ENCODE peak calls at places on chromosomes 3 and 15, in six cellular contexts. C is neuronal stem cell; P is stimulated activated CD4-positive, alpha-beta T cell treated with anti-CD3 and anti-CD28 coated beads, Interleukin-12 subunit alpha, Interleukin-12 subunit beta, amount 100 ng/mL, for 48 hours; H is NCI-H1694; S is cardiac fibroblast; M is mesothelial cell of epicardium. R is an unnamed sample.

GRCh38 chr3:194203482-194204035 is 67.6 kb downstream of the HES1 start:
- DNase-seq in M (no peak), S (no peak), C (no peak), P (peak; percentile 20), H (no peak), R (no peak)

GRCh38 chr3:196793224-196793623 is 53.6 kb downstream of the PAK2 start:
- DNase-seq in H (no peak), M (no peak), C (no peak), S (peak; percentile 90), P (no peak), R (peak; percentile 80)

GRCh38 chr3:85304360-85304964 is 345.7 kb downstream of the CADM2 start:
- DNase-seq in C (no peak), S (peak; percentile 1), M (no peak), P (no peak), H (no peak), R (peak; percentile 8)

GRCh38 chr3:3714572-3714971 is 84.7 kb upstream of the LRRN1 start:
- DNase-seq in H (no peak), M (no peak), P (no peak), S (no peak), C (no peak), R (no peak)

GRCh38 chr3:55852326-55852725 is 365.2 kb upstream of the WNT5A start:
- DNase-seq in P (no peak), S (no peak), C (no peak), M (no peak), H (no peak), R (no peak)

GRCh38 chr3:20104167-20104661 is 64.0 kb downstream of the KAT2B start:
- DNase-seq in P (peak; percentile 27), H (no peak), C (no peak), S (no peak), M (no peak), R (no peak)

GRCh38 chr3:10645800-10646199 is 140.4 kb upstream of the ATP2B2 start:
- DNase-seq in C (no peak), P (no peak), S (no peak), H (no peak), M (no peak), R (no peak)

GRCh38 chr3:109362823-109363222 is 25.5 kb upstream of the DPPA4 start:
- DNase-seq in P (no peak), C (no peak), M (no peak), H (no peak), S (no peak), R (no peak)

GRCh38 chr3:193987186-193987585 is 148.8 kb upstream of the HES1 start:
- DNase-seq in P (no peak), C (no peak), S (no peak), H (peak; percentile 39), M (no peak), R (no peak)

GRCh38 chr15:66720206-66721010 is 18.4 kb downstream of the SMAD6 start:
- DNase-seq in S (peak; percentile 83), P (no peak), M (no peak), H (no peak), C (no peak), R (peak; percentile 67)

GRCh38 chr3:23294770-23295387 is 91.8 kb downstream of the UBE2E2 start:
- DNase-seq in S (no peak), C (no peak), H (no peak), M (no peak), P (no peak), R (no peak)

GRCh38 chr3:31775383-31775782 is 205.7 kb downstream of the OSBPL10 start:
- DNase-seq in P (no peak), M (no peak), S (peak; percentile 30), C (no peak), H (no peak), R (no peak)

GRCh38 chr15:89383635-89384604 is 49.3 kb upstream of the POLG start:
- DNase-seq in H (peak; percentile 61), S (peak; percentile 46), P (no peak), M (peak; percentile 98), C (no peak), R (peak; percentile 95)

GRCh38 chr3:69740103-69741021 is 1.1 kb downstream of the MITF start:
- DNase-seq in M (peak; percentile 54), H (no peak), P (no peak), S (no peak), C (no peak), R (peak; percentile 77)

GRCh38 chr3:100796556-100796955 is 87.3 kb downstream of the TFG start:
- DNase-seq in S (peak; percentile 44), H (no peak), C (no peak), P (no peak), M (no peak), R (peak; percentile 8)

GRCh38 chr3:112793311-112794081 is 53.2 kb downstream of the CD200R1L start:
- DNase-seq in H (no peak), S (peak; percentile 56), P (no peak), M (no peak), C (no peak), R (no peak)

GRCh38 chr15:74175271-74176191 is 2.0 kb downstream of the ISLR start:
- DNase-seq in C (no peak), P (no peak), M (no peak), H (no peak), S (no peak), R (no peak)

GRCh38 chr3:23213813-23214212 is 10.7 kb downstream of the UBE2E2 start:
- DNase-seq in H (no peak), S (no peak), C (no peak), M (no peak), P (no peak), R (no peak)

GRCh38 chr3:187367561-187368103 is 553 bp upstream of the RTP4 start:
- DNase-seq in H (no peak), S (no peak), P (no peak), M (no peak), C (no peak), R (no peak)

GRCh38 chr3:40800343-40800742 is 275.6 kb downstream of the ZNF621 start:
- DNase-seq in S (peak; percentile 97), C (no peak), H (no peak), P (no peak), M (no peak), R (peak; percentile 66)

GRCh38 chr3:72745146-72745976 is 102.9 kb downstream of the SHQ1 start:
- DNase-seq in C (no peak), H (no peak), M (no peak), P (no peak), S (no peak), R (peak; percentile 79)

GRCh38 chr3:171981271-171981605 is 58.1 kb upstream of the FNDC3B start:
- DNase-seq in H (no peak), C (no peak), M (no peak), P (no peak), S (no peak), R (no peak)

GRCh38 chr15:64688179-64688578 is 87.2 kb downstream of the RBPMS2 start:
- DNase-seq in S (no peak), M (no peak), C (no peak), P (no peak), H (no peak), R (no peak)

GRCh38 chr3:110193114-110193513 is 855.8 kb upstream of the DPPA4 start:
- DNase-seq in M (no peak), C (no peak), P (no peak), H (no peak), S (no peak), R (no peak)

GRCh38 chr3:71652786-71653419 is 69.4 kb upstream of the FOXP1 start:
- DNase-seq in S (peak; percentile 76), P (no peak), C (peak; percentile 24), H (peak; percentile 15), M (no peak), R (peak; percentile 72)

GRCh38 chr3:130841357-130841756 is 52.5 kb upstream of the ATP2C1 start:
- DNase-seq in M (no peak), P (no peak), S (peak; percentile 35), H (no peak), C (no peak), R (no peak)

GRCh38 chr15:39591896-39592315 is 11.0 kb downstream of the THBS1 start:
- DNase-seq in P (no peak), C (no peak), S (no peak), M (no peak), H (no peak), R (no peak)

GRCh38 chr15:33915571-33916407 is 52.5 kb upstream of the CHRM5 start:
- DNase-seq in C (no peak), P (no peak), H (no peak), M (no peak), S (peak; percentile 19), R (peak; percentile 45)

GRCh38 chr15:63198315-63198714 is 8.9 kb downstream of the RAB8B start:
- DNase-seq in C (no peak), M (no peak), P (no peak), H (peak; percentile 27), S (no peak), R (no peak)

GRCh38 chr15:29530966-29531365 is 261.3 kb upstream of the NSMCE3 start:
- DNase-seq in H (no peak), M (no peak), S (no peak), P (no peak), C (no peak), R (no peak)

GRCh38 chr15:31501074-31501473 is 174.4 kb downstream of the KLF13 start:
- DNase-seq in C (no peak), H (no peak), P (no peak), M (no peak), S (no peak), R (no peak)

GRCh38 chr3:18772699-18773305 is 347.7 kb upstream of the SATB1 start:
- DNase-seq in C (no peak), P (no peak), H (no peak), S (no peak), M (no peak), R (no peak)

GRCh38 chr15:90062023-90062728 is 40.1 kb downstream of the IDH2 start:
- DNase-seq in H (no peak), P (peak; percentile 37), C (peak; percentile 52), S (peak; percentile 10), M (no peak), R (peak; percentile 44)

GRCh38 chr3:182618085-182618732 is 175.1 kb upstream of the ATP11B start:
- DNase-seq in H (peak; percentile 26), S (peak; percentile 10), C (peak; percentile 62), P (no peak), M (no peak), R (peak; percentile 52)

GRCh38 chr15:59232476-59232875 is 25.8 kb downstream of the LDHAL6B start:
- DNase-seq in M (no peak), P (no peak), C (no peak), S (peak; percentile 91), H (no peak), R (no peak)

GRCh38 chr3:139121513-139122220 is 77.0 kb upstream of the PRR23C start:
- DNase-seq in H (no peak), C (no peak), S (no peak), M (no peak), P (no peak), R (peak; percentile 63)

GRCh38 chr3:129205109-129205832 is 21.6 kb upstream of the CNBP start:
- DNase-seq in P (no peak), H (no peak), M (no peak), C (no peak), S (no peak), R (no peak)

GRCh38 chr3:53068176-53068575 is 22.3 kb upstream of the SFMBT1 start:
- DNase-seq in S (no peak), C (no peak), P (no peak), M (no peak), H (no peak), R (no peak)

GRCh38 chr15:66631616-66632263 is 65.9 kb upstream of the LCTL start:
- DNase-seq in C (no peak), M (no peak), S (no peak), P (no peak), H (no peak), R (no peak)

R was measured in hepatocyte.